ENCODE peak calls at places on chromosomes 2 and 18, in four cellular contexts. S, N, J and Q are unnamed samples.

GRCh38 chr18:50560681-50561629 is 1.1 kb downstream of the MAPK4 start:
- DNase-seq in S (no peak), N (no peak), J (no peak), Q (no peak)

GRCh38 chr2:102618452-102619413 is 620 bp upstream of the SLC9A2 start:
- DNase-seq in S (peak), N (peak), J (no peak), Q (no peak)

GRCh38 chr2:136327162-136327852 is 209.4 kb upstream of the CXCR4 start:
- DNase-seq in S (no peak), N (peak), J (peak), Q (no peak)

GRCh38 chr18:31672628-31673027 is 11.8 kb downstream of the B4GALT6 start:
- DNase-seq in S (no peak), N (no peak), J (no peak), Q (no peak)

GRCh38 chr18:1578505-1578904 is 673.8 kb downstream of the ADCYAP1 start:
- DNase-seq in S (no peak), N (no peak), J (no peak), Q (no peak)

GRCh38 chr2:25098056-25098455 is 56.2 kb downstream of the EFR3B start:
- DNase-seq in S (no peak), N (no peak), J (no peak), Q (no peak)

GRCh38 chr2:170770304-170771048 is at the start of gene ERICH2:
- DNase-seq in S (peak), N (peak), J (peak), Q (peak)

GRCh38 chr18:67132919-67133318 is 383.6 kb downstream of the DSEL start:
- DNase-seq in S (no peak), N (no peak), J (no peak), Q (no peak)

GRCh38 chr2:231761735-231762134 is 19.3 kb downstream of the PDE6D start:
- DNase-seq in S (no peak), N (no peak), J (no peak), Q (no peak)

GRCh38 chr2:39902103-39902502 is 123.0 kb upstream of the THUMPD2 start:
- DNase-seq in S (no peak), N (no peak), J (peak), Q (no peak)

GRCh38 chr2:234953116-234954031 is 1.6 kb downstream of the SH3BP4 start:
- DNase-seq in S (no peak), N (peak), J (no peak), Q (no peak)

GRCh38 chr2:125745514-125745913 is 910.4 kb upstream of the GYPC start:
- DNase-seq in S (no peak), N (peak), J (peak), Q (no peak)

GRCh38 chr2:27856956-27857355 is 33.2 kb downstream of the RBKS start:
- DNase-seq in S (no peak), N (no peak), J (no peak), Q (no peak)

DNA sequence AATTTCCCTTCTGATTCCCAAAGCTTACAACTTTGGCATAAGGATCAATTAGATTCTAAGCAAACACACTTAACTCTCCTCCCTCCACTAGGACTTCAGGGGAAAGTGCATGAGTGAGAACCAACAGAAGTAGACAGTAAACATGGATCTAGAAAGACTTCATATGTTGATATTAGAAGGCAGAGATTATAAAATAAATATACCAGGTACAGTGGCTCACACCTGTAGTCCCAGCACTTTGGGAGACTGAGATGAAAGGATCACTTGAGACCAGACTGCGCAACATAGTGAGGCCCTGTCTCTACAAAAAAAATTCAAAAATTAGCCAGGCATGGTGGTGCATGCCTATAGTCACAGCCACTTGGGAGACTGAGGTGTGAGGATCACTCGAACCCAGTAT is 15.9 kb downstream of the NBEAL1 start:
- DNase-seq in S (no peak), N (no peak), J (no peak), Q (no peak)
- TF ChIP-seq CTCF in S (no peak), N (no peak), J (no peak), Q (no peak)

DNA sequence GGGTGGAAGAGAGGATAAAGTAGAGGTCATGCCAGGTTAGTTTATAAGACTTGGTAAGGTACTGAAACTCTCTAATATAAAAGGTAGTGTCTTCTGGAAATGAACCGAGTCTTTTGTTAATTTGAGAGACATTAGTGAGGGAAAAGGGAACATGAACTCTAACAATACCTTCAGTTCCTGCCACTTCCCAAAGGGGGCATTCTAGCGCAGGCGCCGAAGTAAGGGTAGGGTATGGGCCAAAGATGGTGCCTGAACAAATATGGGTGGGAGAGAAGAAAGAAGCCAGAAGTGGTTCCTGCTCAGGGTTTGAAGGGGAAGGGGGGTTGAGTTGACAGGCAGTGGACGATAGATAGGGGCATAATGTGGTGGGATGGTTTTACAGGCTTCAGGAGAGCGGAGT is 10.1 kb upstream of the REG1B start:
- DNase-seq in S (no peak), N (no peak), J (no peak), Q (no peak)
- TF ChIP-seq CTCF in S (no peak), N (no peak), J (no peak), Q (no peak)

DNA sequence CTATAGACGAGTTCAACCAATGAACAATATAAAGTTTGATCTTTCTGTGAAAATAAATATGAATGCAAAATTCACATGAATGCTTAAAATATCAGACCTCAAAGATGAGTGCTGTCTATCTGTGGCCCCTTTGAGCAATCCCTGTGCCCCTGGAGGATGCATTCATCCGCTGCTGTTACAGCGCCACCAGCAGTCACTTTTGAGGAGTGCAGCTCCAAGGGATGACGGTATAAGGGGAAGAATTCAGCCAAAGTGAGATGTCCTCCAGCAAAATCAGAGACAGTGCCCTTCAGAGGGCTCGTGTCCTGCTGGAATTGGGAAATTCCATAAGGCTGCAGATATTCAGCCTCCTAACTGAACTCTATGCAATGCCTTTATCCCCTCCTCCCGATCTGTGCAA is 12.0 kb upstream of the CHRNA1 start:
- DNase-seq in S (no peak), N (no peak), J (no peak), Q (no peak)
- TF ChIP-seq CTCF in S (no peak), N (no peak), J (peak), Q (peak)

DNA sequence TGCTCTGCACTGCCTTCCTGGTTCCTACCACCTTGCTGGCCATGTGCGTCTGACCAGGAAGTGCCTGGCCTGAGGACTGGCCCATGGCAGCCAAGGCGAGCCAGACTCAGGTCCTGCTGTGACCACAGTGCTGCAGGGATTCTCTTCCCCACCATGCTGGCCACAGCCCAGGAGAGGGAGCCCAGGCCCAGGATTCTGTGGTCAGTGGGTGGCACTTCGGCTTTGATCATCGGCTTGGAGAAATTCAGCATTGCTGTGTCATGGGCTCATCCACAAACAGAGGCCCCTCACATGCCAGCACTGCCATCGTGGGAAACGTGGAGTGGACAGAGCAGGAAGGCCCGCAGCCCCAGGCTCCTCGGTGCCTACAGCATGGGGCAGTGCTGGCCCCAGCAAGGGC is 211.6 kb downstream of the SEPTIN10 start:
- DNase-seq in S (no peak), N (no peak), J (no peak), Q (no peak)
- TF ChIP-seq CTCF in S (no peak), N (no peak), J (peak), Q (no peak)

GRCh38 chr18:43420950-43421349 is 143.7 kb upstream of the SYT4 start:
- DNase-seq in S (no peak), N (no peak), J (no peak), Q (no peak)
- TF ChIP-seq CTCF in S (no peak), N (no peak), J (peak), Q (peak)

GRCh38 chr2:118403658-118404451 is 315.6 kb downstream of the INSIG2 start:
- DNase-seq in S (no peak), N (no peak), J (no peak), Q (no peak)
- TF ChIP-seq CTCF in S (no peak), N (no peak), J (no peak), Q (no peak)